ENCODE peak calls at places on chromosome 7, in nine cellular contexts. One of them, this sample, is unnamed.

GRCh38 chr7:117017017-117017451 is 63.7 kb downstream of the ST7 start:
- DNase-seq in fibroblast of the aortic adventitia: no peak
- DNase-seq in AG09319: no peak
- DNase-seq in gastrocnemius medialis: no peak
- DNase-seq in iris pigment epithelial cell: no peak
- DNase-seq in activated naive CD8-positive, alpha-beta T cell treated with anti-CD3 and anti-CD28 coated beads for 36 hours: no peak
- DNase-seq in HepG2: no peak
- DNase-seq in AG04450: no peak
- DNase-seq in effector CD4-positive, alpha-beta T cell: no peak
- DNase-seq in this sample: no peak

GRCh38 chr7:154841731-154842331 is 161.1 kb downstream of the PAXIP1 start:
- DNase-seq in fibroblast of the aortic adventitia: no peak
- DNase-seq in AG09319: no peak
- DNase-seq in gastrocnemius medialis: no peak
- DNase-seq in iris pigment epithelial cell: no peak
- DNase-seq in activated naive CD8-positive, alpha-beta T cell treated with anti-CD3 and anti-CD28 coated beads for 36 hours: no peak
- DNase-seq in HepG2: no peak
- DNase-seq in AG04450: no peak
- DNase-seq in effector CD4-positive, alpha-beta T cell: no peak
- DNase-seq in this sample: no peak

GRCh38 chr7:123367508-123368122 is 166.8 kb downstream of the IQUB start:
- DNase-seq in fibroblast of the aortic adventitia: peak; percentile 65
- DNase-seq in AG09319: no peak
- DNase-seq in gastrocnemius medialis: no peak
- DNase-seq in iris pigment epithelial cell: peak; percentile 68
- DNase-seq in activated naive CD8-positive, alpha-beta T cell treated with anti-CD3 and anti-CD28 coated beads for 36 hours: no peak
- DNase-seq in HepG2: peak; percentile 10
- DNase-seq in AG04450: no peak
- DNase-seq in effector CD4-positive, alpha-beta T cell: no peak
- DNase-seq in this sample: no peak

GRCh38 chr7:36777062-36777461 is 52.8 kb upstream of the AOAH start:
- DNase-seq in fibroblast of the aortic adventitia: no peak
- DNase-seq in AG09319: no peak
- DNase-seq in gastrocnemius medialis: no peak
- DNase-seq in iris pigment epithelial cell: no peak
- DNase-seq in activated naive CD8-positive, alpha-beta T cell treated with anti-CD3 and anti-CD28 coated beads for 36 hours: no peak
- DNase-seq in HepG2: no peak
- DNase-seq in AG04450: no peak
- DNase-seq in effector CD4-positive, alpha-beta T cell: peak; percentile 43
- DNase-seq in this sample: no peak

GRCh38 chr7:78441737-78442136 is 643.2 kb downstream of the PHTF2 start:
- DNase-seq in fibroblast of the aortic adventitia: no peak
- DNase-seq in AG09319: no peak
- DNase-seq in gastrocnemius medialis: no peak
- DNase-seq in iris pigment epithelial cell: no peak
- DNase-seq in activated naive CD8-positive, alpha-beta T cell treated with anti-CD3 and anti-CD28 coated beads for 36 hours: no peak
- DNase-seq in HepG2: no peak
- DNase-seq in AG04450: no peak
- DNase-seq in effector CD4-positive, alpha-beta T cell: no peak
- DNase-seq in this sample: no peak

GRCh38 chr7:55271069-55271468 is 94.1 kb upstream of the LANCL2 start:
- DNase-seq in fibroblast of the aortic adventitia: peak; percentile 28
- DNase-seq in AG09319: no peak
- DNase-seq in gastrocnemius medialis: no peak
- DNase-seq in iris pigment epithelial cell: peak; percentile 38
- DNase-seq in activated naive CD8-positive, alpha-beta T cell treated with anti-CD3 and anti-CD28 coated beads for 36 hours: no peak
- DNase-seq in HepG2: no peak
- DNase-seq in AG04450: no peak
- DNase-seq in effector CD4-positive, alpha-beta T cell: no peak
- DNase-seq in this sample: no peak

GRCh38 chr7:20786421-20786778 is 286 bp downstream of the SP8 start:
- DNase-seq in fibroblast of the aortic adventitia: no peak
- DNase-seq in AG09319: no peak
- DNase-seq in gastrocnemius medialis: no peak
- DNase-seq in iris pigment epithelial cell: no peak
- DNase-seq in activated naive CD8-positive, alpha-beta T cell treated with anti-CD3 and anti-CD28 coated beads for 36 hours: no peak
- DNase-seq in HepG2: no peak
- DNase-seq in AG04450: no peak
- DNase-seq in effector CD4-positive, alpha-beta T cell: no peak
- DNase-seq in this sample: no peak

GRCh38 chr7:108345710-108346336 is 110.4 kb downstream of the NRCAM start:
- DNase-seq in fibroblast of the aortic adventitia: no peak
- DNase-seq in AG09319: no peak
- DNase-seq in gastrocnemius medialis: no peak
- DNase-seq in iris pigment epithelial cell: no peak
- DNase-seq in activated naive CD8-positive, alpha-beta T cell treated with anti-CD3 and anti-CD28 coated beads for 36 hours: no peak
- DNase-seq in HepG2: no peak
- DNase-seq in AG04450: no peak
- DNase-seq in effector CD4-positive, alpha-beta T cell: no peak
- DNase-seq in this sample: no peak

GRCh38 chr7:137001041-137001440 is 132.6 kb downstream of the CHRM2 start:
- DNase-seq in fibroblast of the aortic adventitia: no peak
- DNase-seq in AG09319: no peak
- DNase-seq in gastrocnemius medialis: no peak
- DNase-seq in iris pigment epithelial cell: peak; percentile 36
- DNase-seq in activated naive CD8-positive, alpha-beta T cell treated with anti-CD3 and anti-CD28 coated beads for 36 hours: no peak
- DNase-seq in HepG2: no peak
- DNase-seq in AG04450: no peak
- DNase-seq in effector CD4-positive, alpha-beta T cell: no peak
- DNase-seq in this sample: no peak

GRCh38 chr7:99143853-99144672 is at the start of gene SMURF1:
- DNase-seq in fibroblast of the aortic adventitia: peak; percentile 49
- DNase-seq in AG09319: no peak
- DNase-seq in gastrocnemius medialis: peak; percentile 55
- DNase-seq in iris pigment epithelial cell: peak; percentile 66
- DNase-seq in activated naive CD8-positive, alpha-beta T cell treated with anti-CD3 and anti-CD28 coated beads for 36 hours: peak; percentile 85
- DNase-seq in HepG2: peak; percentile 23
- DNase-seq in AG04450: no peak
- DNase-seq in effector CD4-positive, alpha-beta T cell: peak; percentile 52
- DNase-seq in this sample: peak; percentile 43

GRCh38 chr7:65910237-65910636 is 37.4 kb downstream of the VKORC1L1 start:
- DNase-seq in fibroblast of the aortic adventitia: peak; percentile 43
- DNase-seq in AG09319: no peak
- DNase-seq in gastrocnemius medialis: no peak
- DNase-seq in iris pigment epithelial cell: peak; percentile 33
- DNase-seq in activated naive CD8-positive, alpha-beta T cell treated with anti-CD3 and anti-CD28 coated beads for 36 hours: no peak
- DNase-seq in HepG2: no peak
- DNase-seq in AG04450: peak; percentile 4
- DNase-seq in effector CD4-positive, alpha-beta T cell: no peak
- DNase-seq in this sample: no peak

GRCh38 chr7:5211730-5212482 is 21.9 kb downstream of the WIPI2 start:
- DNase-seq in fibroblast of the aortic adventitia: no peak
- DNase-seq in AG09319: no peak
- DNase-seq in gastrocnemius medialis: no peak
- DNase-seq in iris pigment epithelial cell: no peak
- DNase-seq in activated naive CD8-positive, alpha-beta T cell treated with anti-CD3 and anti-CD28 coated beads for 36 hours: no peak
- DNase-seq in HepG2: no peak
- DNase-seq in AG04450: no peak
- DNase-seq in effector CD4-positive, alpha-beta T cell: no peak
- DNase-seq in this sample: no peak

GRCh38 chr7:90917536-90917935 is 321.4 kb downstream of the CDK14 start:
- DNase-seq in fibroblast of the aortic adventitia: no peak
- DNase-seq in AG09319: no peak
- DNase-seq in gastrocnemius medialis: no peak
- DNase-seq in iris pigment epithelial cell: no peak
- DNase-seq in activated naive CD8-positive, alpha-beta T cell treated with anti-CD3 and anti-CD28 coated beads for 36 hours: no peak
- DNase-seq in HepG2: no peak
- DNase-seq in AG04450: no peak
- DNase-seq in effector CD4-positive, alpha-beta T cell: no peak
- DNase-seq in this sample: no peak

This sample was measured in foreskin keratinocyte.